ENCODE peak calls at places on chromosomes 12 and 14, in seven cellular contexts. M is psoas muscle; Y is CD4-positive, alpha-beta memory T cell; Z is heart left ventricle; W is upper lobe of right lung; L is A549; X is PC-3. U is an unnamed sample.

GRCh38 chr12:118548887-118549286 is 172.5 kb downstream of the SUDS3 start:
- DNase-seq in L (no peak), M (no peak), X (no peak), Z (no peak), W (no peak), Y (no peak), U (no peak)

GRCh38 chr12:93783827-93784226 is 106.7 kb downstream of the CRADD start:
- DNase-seq in W (no peak), Z (peak; percentile 34), Y (peak; percentile 81), M (peak; percentile 52), X (no peak), L (no peak), U (no peak)

GRCh38 chr12:3189282-3189681 is 112.1 kb downstream of the TSPAN9 start:
- DNase-seq in X (no peak), M (no peak), Z (no peak), W (no peak), L (no peak), Y (no peak), U (no peak)

GRCh38 chr14:56394826-56395543 is 184.6 kb upstream of the TMEM260 start:
- DNase-seq in Y (no peak), Z (no peak), M (no peak), X (no peak), L (no peak), W (no peak), U (no peak)

GRCh38 chr14:90239139-90239538 is 17.2 kb upstream of the PSMC1 start:
- DNase-seq in L (no peak), Y (no peak), W (no peak), Z (no peak), M (no peak), X (no peak), U (no peak)

GRCh38 chr12:131618303-131618658 is 92.6 kb upstream of the SFSWAP start:
- DNase-seq in W (no peak), M (no peak), X (peak; percentile 41), Y (no peak), Z (no peak), L (no peak), U (no peak)

GRCh38 chr12:19643635-19644034 is 204.3 kb downstream of the AEBP2 start:
- DNase-seq in L (peak; percentile 16), X (peak; percentile 50), M (no peak), W (no peak), Y (no peak), Z (no peak), U (no peak)

GRCh38 chr12:47754881-47755280 is 3.8 kb downstream of the RAPGEF3 start:
- DNase-seq in W (peak; percentile 88), M (no peak), Y (no peak), X (peak; percentile 84), Z (peak; percentile 67), L (no peak), U (peak; percentile 90)

GRCh38 chr12:96136720-96137378 is 57.3 kb upstream of the ELK3 start:
- DNase-seq in W (no peak), Y (no peak), Z (no peak), M (no peak), L (no peak), X (peak; percentile 22), U (no peak)

GRCh38 chr12:67471810-67472209 is 176.7 kb upstream of the DYRK2 start:
- DNase-seq in M (no peak), X (no peak), W (no peak), Y (no peak), L (no peak), Z (peak; percentile 59), U (no peak)

GRCh38 chr12:132955094-132955932 is 793 bp downstream of the ZNF605 start:
- DNase-seq in X (peak; percentile 69), L (peak; percentile 21), Y (no peak), Z (peak; percentile 45), W (peak; percentile 72), M (peak; percentile 67), U (peak; percentile 15)

GRCh38 chr12:82383930-82384513 is 25.7 kb downstream of the METTL25 start:
- DNase-seq in W (no peak), Y (no peak), M (no peak), L (no peak), Z (no peak), X (peak; percentile 58), U (no peak)

GRCh38 chr14:53967606-53968005 is 11.0 kb upstream of the BMP4 start:
- DNase-seq in M (no peak), L (no peak), W (no peak), X (peak; percentile 10), Y (no peak), Z (no peak), U (no peak)

GRCh38 chr12:88753074-88753473 is 172.8 kb upstream of the KITLG start:
- DNase-seq in M (no peak), W (no peak), L (no peak), Y (no peak), X (no peak), Z (no peak), U (no peak)

GRCh38 chr14:55754471-55754870 is 174.5 kb downstream of the KTN1 start:
- DNase-seq in X (peak; percentile 70), W (no peak), M (no peak), L (no peak), Z (no peak), Y (no peak), U (no peak)

GRCh38 chr14:54221432-54221803 is 175.4 kb upstream of the CDKN3 start:
- DNase-seq in X (no peak), Z (no peak), M (no peak), L (no peak), Y (no peak), W (no peak), U (no peak)

GRCh38 chr12:40154381-40154780 is 48.5 kb upstream of the SLC2A13 start:
- DNase-seq in X (no peak), Y (no peak), W (no peak), M (no peak), Z (no peak), L (no peak), U (no peak)

GRCh38 chr12:57549909-57550627 is at the start of gene KIF5A:
- DNase-seq in X (no peak), Z (no peak), Y (peak; percentile 55), W (peak; percentile 68), M (peak; percentile 60), L (peak; percentile 69), U (peak; percentile 56)

GRCh38 chr12:65121049-65121955 is at the start of gene WIF1:
- DNase-seq in Z (peak; percentile 24), Y (no peak), X (peak; percentile 10), W (peak; percentile 91), L (no peak), M (peak; percentile 58), U (peak; percentile 51)

GRCh38 chr12:10069099-10069498 is 29.7 kb downstream of the CLEC1A start:
- DNase-seq in Y (no peak), L (no peak), X (no peak), Z (no peak), M (no peak), W (no peak), U (no peak)

GRCh38 chr12:103735291-103735690 is 105.7 kb downstream of the NT5DC3 start:
- DNase-seq in L (no peak), Y (no peak), M (no peak), W (no peak), Z (no peak), X (no peak), U (no peak)

GRCh38 chr14:52076334-52076733 is 7.5 kb upstream of the NID2 start:
- DNase-seq in Y (no peak), X (peak; percentile 93), M (no peak), W (no peak), L (no peak), Z (peak; percentile 39), U (no peak)

GRCh38 chr14:101492716-101493115 is 68.6 kb upstream of the DIO3 start:
- DNase-seq in Y (no peak), Z (no peak), L (no peak), M (peak; percentile 33), X (no peak), W (peak; percentile 61), U (peak; percentile 39)

DNA sequence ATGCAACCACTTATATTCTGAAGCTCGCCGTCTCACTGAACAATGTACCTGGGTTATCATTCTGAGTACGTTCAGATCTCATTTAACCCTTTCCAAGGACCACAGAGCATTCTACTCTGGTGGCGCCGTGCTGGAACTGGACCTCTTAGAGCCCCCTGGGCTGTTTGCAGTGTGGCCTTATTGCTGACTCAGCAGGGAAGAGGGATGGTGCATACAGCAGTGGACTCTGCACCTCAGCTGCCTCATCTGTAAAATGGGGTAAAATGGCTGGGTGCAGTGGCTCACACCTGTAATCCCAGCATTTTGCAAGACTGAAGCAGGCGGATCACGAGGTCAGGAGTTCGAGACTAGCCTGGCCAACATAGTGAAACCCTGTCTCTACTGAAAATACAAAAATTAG is 2.9 kb downstream of the ALDH2 start:
- DNase-seq in M (no peak), L (no peak), Y (no peak), W (no peak), Z (no peak), X (no peak), U (no peak)
- H3K4me1 ChIP-seq in M (peaks cover 24% of the 10 kb centered on the region), L (peaks cover 47% of the 10 kb centered on the region), Y (peaks cover 8% of the 10 kb centered on the region), W (peaks cover 76% of the 10 kb centered on the region), Z (peaks cover 22% of the 10 kb centered on the region), X (peaks cover 7% of the 10 kb centered on the region), U (peaks cover 59% of the 10 kb centered on the region)

DNA sequence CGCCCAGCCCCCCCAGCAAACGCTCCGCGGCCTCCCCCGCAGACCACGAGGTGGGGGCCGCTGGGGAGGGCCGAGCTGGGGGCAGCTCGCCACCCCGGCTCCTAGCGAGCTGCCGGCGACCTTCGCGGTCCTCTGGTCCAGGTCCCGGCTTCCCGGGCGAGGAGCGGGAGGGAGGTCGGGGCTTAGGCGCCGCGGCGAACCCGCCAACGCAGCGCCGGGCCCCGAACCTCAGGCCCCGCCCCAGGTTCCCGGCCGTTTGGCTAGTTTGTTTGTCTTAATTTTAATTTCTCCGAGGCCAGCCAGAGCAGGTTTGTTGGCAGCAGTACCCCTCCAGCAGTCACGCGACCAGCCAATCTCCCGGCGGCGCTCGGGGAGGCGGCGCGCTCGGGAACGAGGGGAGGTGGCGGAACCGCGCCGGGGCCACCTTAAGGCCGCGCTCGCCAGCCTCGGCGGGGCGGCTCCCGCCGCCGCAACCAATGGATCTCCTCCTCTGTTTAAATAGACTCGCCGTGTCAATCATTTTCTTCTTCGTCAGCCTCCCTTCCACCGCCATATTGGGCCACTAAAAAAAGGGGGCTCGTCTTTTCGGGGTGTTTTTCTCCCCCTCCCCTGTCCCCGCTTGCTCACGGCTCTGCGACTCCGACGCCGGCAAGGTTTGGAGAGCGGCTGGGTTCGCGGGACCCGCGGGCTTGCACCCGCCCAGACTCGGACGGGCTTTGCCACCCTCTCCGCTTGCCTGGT is at the start of gene CDKN1B:
- DNase-seq in M (peak; percentile 96), X (peak; percentile 91), W (peak; percentile 97), Z (peak; percentile 95), L (peak; percentile 88), Y (peak; percentile 90), U (peak; percentile 96)
- H3K4me1 ChIP-seq in M (peaks cover 49% of the 10 kb centered on the region), X (peaks cover 51% of the 10 kb centered on the region), W (peaks cover 45% of the 10 kb centered on the region), Z (peaks cover 28% of the 10 kb centered on the region), L (peaks cover 53% of the 10 kb centered on the region), Y (peaks cover 51% of the 10 kb centered on the region), U (peaks cover 44% of the 10 kb centered on the region)

GRCh38 chr14:93960108-93960475 is 16.3 kb downstream of the ASB2 start:
- DNase-seq in W (no peak), Z (no peak), X (no peak), L (no peak), M (no peak), Y (no peak), U (no peak)
- H3K4me1 ChIP-seq in W (peaks cover 30% of the 10 kb centered on the region), Z (peaks cover 22% of the 10 kb centered on the region), X (peaks cover 21% of the 10 kb centered on the region), L (peaks cover 23% of the 10 kb centered on the region), M (peaks cover 89% of the 10 kb centered on the region), Y (peaks cover 100% of the 10 kb centered on the region), U (peaks cover 11% of the 10 kb centered on the region)

GRCh38 chr12:124365726-124366430 is 71.0 kb downstream of the RFLNA start:
- DNase-seq in X (no peak), Z (no peak), Y (peak; percentile 1), L (no peak), M (no peak), W (no peak), U (no peak)
- H3K4me1 ChIP-seq in X (peaks cover 23% of the 10 kb centered on the region), Z (peaks cover 61% of the 10 kb centered on the region), Y (no peaks in the 10 kb centered on the region), L (peaks cover 78% of the 10 kb centered on the region), M (peaks cover 84% of the 10 kb centered on the region), W (peaks cover 37% of the 10 kb centered on the region), U (peaks cover 36% of the 10 kb centered on the region)

GRCh38 chr12:120225200-120225558 is 24.3 kb upstream of the RPLP0 start:
- DNase-seq in W (no peak), Y (no peak), Z (no peak), M (no peak), X (no peak), L (no peak), U (peak; percentile 59)
- H3K4me1 ChIP-seq in W (peaks cover 53% of the 10 kb centered on the region), Y (peaks cover 52% of the 10 kb centered on the region), Z (peaks cover 43% of the 10 kb centered on the region), M (peaks cover 50% of the 10 kb centered on the region), X (peaks cover 33% of the 10 kb centered on the region), L (peaks cover 59% of the 10 kb centered on the region), U (peaks cover 41% of the 10 kb centered on the region)

U was measured in mucosa of descending colon.